ENCODE peak calls at places on chromosome 15, in ten cellular contexts. G is endothelial cell of umbilical vein; Q is fibroblast of the aortic adventitia; K is tibial artery; F is A549; W is Panc1; Y is right atrium auricular region; V is neural crest cell; T is CD4-positive, alpha-beta T cell; A is progenitor cell of endocrine pancreas. J is an unnamed sample.
A peak's percentile ranks its signal among the peaks of the same experiment; 100 is the strongest.

GRCh38 chr15:42373274-42373673 is 14.0 kb downstream of the CAPN3 start:
- DNase-seq in G (no peak), Q (no peak), K (no peak), F (no peak), W (no peak), Y (no peak), V (no peak), T (no peak), A (no peak), J (no peak)

GRCh38 chr15:70613259-70613658 is 150.1 kb downstream of the UACA start:
- DNase-seq in G (no peak), Q (no peak), K (no peak), F (no peak), W (no peak), Y (no peak), V (no peak), T (no peak), A (no peak), J (no peak)

GRCh38 chr15:57017024-57017423 is 98.6 kb downstream of the TCF12 start:
- DNase-seq in G (peak; percentile 44), Q (peak; percentile 36), K (no peak), F (no peak), W (no peak), Y (no peak), V (no peak), T (no peak), A (no peak), J (no peak)

GRCh38 chr15:77104155-77104554 is 33.2 kb upstream of the TSPAN3 start:
- DNase-seq in G (peak; percentile 42), Q (peak; percentile 89), K (peak; percentile 26), F (no peak), W (no peak), Y (no peak), V (no peak), T (no peak), A (no peak), J (no peak)

GRCh38 chr15:96322401-96323249 is 7.9 kb upstream of the NR2F2 start:
- DNase-seq in G (peak; percentile 65), Q (no peak), K (peak; percentile 33), F (no peak), W (no peak), Y (no peak), V (peak; percentile 71), T (no peak), A (peak; percentile 61), J (no peak)

GRCh38 chr15:92095691-92096090 is 242.2 kb downstream of the SLCO3A1 start:
- DNase-seq in G (no peak), Q (no peak), K (no peak), F (no peak), W (no peak), Y (no peak), V (no peak), T (no peak), A (no peak), J (no peak)

GRCh38 chr15:86877171-86877631 is 797.5 kb downstream of the AGBL1 start:
- DNase-seq in G (no peak), Q (no peak), K (no peak), F (no peak), W (no peak), Y (no peak), V (no peak), T (no peak), A (no peak), J (no peak)

GRCh38 chr15:40063563-40064011 is 24.6 kb upstream of the SRP14 start:
- DNase-seq in G (no peak), Q (peak; percentile 89), K (no peak), F (no peak), W (peak; percentile 88), Y (no peak), V (no peak), T (no peak), A (no peak), J (no peak)

GRCh38 chr15:80844011-80844732 is 65.0 kb downstream of the CEMIP start:
- DNase-seq in G (no peak), Q (peak; percentile 59), K (no peak), F (peak; percentile 34), W (no peak), Y (no peak), V (no peak), T (no peak), A (no peak), J (no peak)

GRCh38 chr15:85840079-85840801 is 45.5 kb upstream of the KLHL25 start:
- DNase-seq in G (peak; percentile 75), Q (peak; percentile 55), K (peak; percentile 66), F (peak; percentile 91), W (no peak), Y (peak; percentile 82), V (peak; percentile 87), T (peak; percentile 56), A (peak; percentile 91), J (peak; percentile 92)

GRCh38 chr15:39381517-39381916 is 199.4 kb upstream of the THBS1 start:
- DNase-seq in G (no peak), Q (no peak), K (no peak), F (no peak), W (no peak), Y (no peak), V (no peak), T (no peak), A (no peak), J (no peak)

GRCh38 chr15:93087825-93088199 is 1.2 kb downstream of the RGMA start:
- DNase-seq in G (peak; percentile 47), Q (peak; percentile 73), K (peak; percentile 76), F (peak; percentile 76), W (peak; percentile 33), Y (peak; percentile 93), V (peak; percentile 83), T (peak; percentile 44), A (peak; percentile 55), J (no peak)

GRCh38 chr15:100783296-100783695 is 96.3 kb upstream of the ALDH1A3 start:
- DNase-seq in G (no peak), Q (no peak), K (peak; percentile 2), F (no peak), W (no peak), Y (peak; percentile 49), V (no peak), T (no peak), A (peak; percentile 3), J (peak; percentile 62)

GRCh38 chr15:81229596-81229995 is 32.9 kb downstream of the IL16 start:
- DNase-seq in G (no peak), Q (peak; percentile 46), K (peak; percentile 75), F (no peak), W (no peak), Y (peak; percentile 84), V (no peak), T (no peak), A (no peak), J (no peak)

GRCh38 chr15:99340347-99340746 is 89.1 kb downstream of the LRRC28 start:
- DNase-seq in G (no peak), Q (no peak), K (no peak), F (no peak), W (no peak), Y (no peak), V (no peak), T (no peak), A (no peak), J (no peak)

GRCh38 chr15:29921130-29921601 is 98.9 kb upstream of the TJP1 start:
- DNase-seq in G (no peak), Q (no peak), K (no peak), F (peak; percentile 68), W (no peak), Y (no peak), V (no peak), T (no peak), A (no peak), J (no peak)

GRCh38 chr15:76169013-76169412 is 109.2 kb downstream of the TMEM266 start:
- DNase-seq in G (no peak), Q (peak; percentile 21), K (no peak), F (no peak), W (no peak), Y (no peak), V (no peak), T (no peak), A (no peak), J (no peak)

GRCh38 chr15:48695088-48695834 is 49.8 kb upstream of the FBN1 start:
- DNase-seq in G (peak; percentile 79), Q (peak; percentile 95), K (no peak), F (no peak), W (no peak), Y (no peak), V (no peak), T (no peak), A (no peak), J (no peak)

GRCh38 chr15:42591238-42591936 is 16.0 kb downstream of the STARD9 start:
- DNase-seq in G (peak; percentile 47), Q (peak; percentile 45), K (no peak), F (peak; percentile 29), W (no peak), Y (no peak), V (no peak), T (no peak), A (no peak), J (no peak)

DNA sequence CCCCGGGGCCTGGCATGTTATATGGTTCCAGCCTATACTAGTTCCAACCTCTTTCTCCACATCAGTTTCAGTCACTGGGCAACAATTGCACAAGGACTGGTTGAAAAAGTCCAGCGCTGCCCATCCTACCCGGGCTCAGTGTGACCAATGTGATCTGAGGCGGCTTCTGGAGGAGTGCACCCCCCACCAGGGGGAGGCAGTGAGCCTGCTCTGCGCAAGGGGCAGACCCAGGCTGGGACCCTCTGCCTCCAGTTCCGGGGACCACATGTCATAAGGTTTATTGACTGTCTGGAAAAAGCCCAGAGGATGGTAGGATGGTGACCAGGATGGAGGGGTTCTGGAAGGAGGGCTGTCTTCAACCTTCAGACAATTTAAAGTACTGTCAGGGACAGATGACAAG is 25.6 kb upstream of the NR2E3 start:
- DNase-seq in G (no peak), Q (no peak), K (no peak), F (no peak), W (no peak), Y (no peak), V (no peak), T (no peak), A (no peak), J (peak; percentile 83)
- TF ChIP-seq CTCF in G (peak; percentile 33), Q (peak; percentile 31), K (no peak), F (peak; percentile 39), W (peak; percentile 77), Y (no peak), V (peak; percentile 41), T (peak; percentile 40), A (peak; percentile 25), J (peak; percentile 40)

GRCh38 chr15:58115692-58116091 is 22.5 kb upstream of the AQP9 start:
- DNase-seq in G (peak; percentile 37), Q (peak; percentile 54), K (no peak), F (peak; percentile 33), W (no peak), Y (no peak), V (no peak), T (no peak), A (no peak), J (no peak)
- TF ChIP-seq CTCF in G (peak; percentile 5), Q (peak; percentile 49), K (no peak), F (peak; percentile 30), W (peak; percentile 40), Y (no peak), V (no peak), T (no peak), A (no peak), J (peak; percentile 26)

GRCh38 chr15:74202461-74203401 is at the start of gene STRA6:
- DNase-seq in G (no peak), Q (peak; percentile 44), K (no peak), F (peak; percentile 75), W (no peak), Y (no peak), V (peak; percentile 70), T (no peak), A (peak; percentile 38), J (no peak)
- TF ChIP-seq CTCF in G (no peak), Q (no peak), K (no peak), F (no peak), W (no peak), Y (no peak), V (no peak), T (no peak), A (peak; percentile 30), J (peak; percentile 15)

GRCh38 chr15:91068966-91069365 is 31.1 kb upstream of the SV2B start:
- DNase-seq in G (no peak), Q (no peak), K (no peak), F (no peak), W (no peak), Y (no peak), V (no peak), T (no peak), A (no peak), J (no peak)
- TF ChIP-seq CTCF in G (no peak), Q (no peak), K (no peak), F (no peak), W (peak; percentile 33), Y (no peak), V (no peak), T (no peak), A (no peak), J (no peak)

J was measured in osteocyte.